ENCODE peak calls at places on chromosomes 16 and 17, in seven cellular contexts. N is omental fat pad; M is pancreas; D is neural crest cell; G is CD8-positive, alpha-beta T cell; K is AG10803; Z is Peyer's patch. H is an unnamed sample.

GRCh38 chr16:27474041-27474440 is 72.1 kb downstream of the IL21R start:
- DNase-seq in D (no peak), K (no peak), Z (peak), M (no peak), G (no peak), N (no peak), H (no peak)

GRCh38 chr16:1989209-1989825 is 453 bp upstream of the SYNGR3 start:
- DNase-seq in K (no peak), D (no peak), G (no peak), M (no peak), N (no peak), Z (no peak), H (no peak)

GRCh38 chr17:81342062-81342699 is 47.1 kb upstream of the SLC38A10 start:
- DNase-seq in N (no peak), D (no peak), M (no peak), Z (no peak), G (no peak), K (no peak), H (no peak)

GRCh38 chr16:3459401-3460090 is 16.1 kb downstream of the NAA60 start:
- DNase-seq in Z (no peak), K (no peak), N (no peak), M (no peak), D (no peak), G (no peak), H (no peak)

GRCh38 chr16:17469011-17469741 is 1.6 kb downstream of the XYLT1 start:
- DNase-seq in M (no peak), K (peak), Z (no peak), N (no peak), D (no peak), G (no peak), H (no peak)

GRCh38 chr16:23452221-23452571 is 793 bp downstream of the COG7 start:
- DNase-seq in M (no peak), N (no peak), Z (no peak), K (no peak), D (no peak), G (no peak), H (no peak)

GRCh38 chr17:29968271-29968670 is 26.8 kb downstream of the EFCAB5 start:
- DNase-seq in N (no peak), G (no peak), M (no peak), K (no peak), Z (no peak), D (no peak), H (no peak)

GRCh38 chr17:47895254-47895855 is 681 bp upstream of the SP2 start:
- DNase-seq in N (no peak), K (no peak), Z (no peak), M (peak), D (no peak), G (no peak), H (peak)

GRCh38 chr17:11898526-11899235 is 98.6 kb downstream of the ZNF18 start:
- DNase-seq in M (no peak), Z (no peak), K (no peak), G (no peak), D (no peak), N (no peak), H (no peak)

GRCh38 chr17:75456417-75457046 is at the start of gene TMEM94:
- DNase-seq in N (peak), K (peak), D (peak), G (peak), M (peak), Z (peak), H (peak)

GRCh38 chr16:27377666-27378485 is 24.1 kb upstream of the IL21R start:
- DNase-seq in G (no peak), N (no peak), Z (no peak), K (no peak), D (no peak), M (no peak), H (no peak)

GRCh38 chr16:10256855-10257641 is 74.8 kb upstream of the GRIN2A start:
- DNase-seq in N (no peak), M (peak), Z (peak), D (peak), K (peak), G (peak), H (peak)

GRCh38 chr17:49216953-49217650 is 6.6 kb downstream of the ABI3 start:
- DNase-seq in G (no peak), K (no peak), D (no peak), Z (no peak), M (peak), N (no peak), H (peak)

GRCh38 chr17:59972778-59973177 is 8.2 kb upstream of the RNFT1 start:
- DNase-seq in M (no peak), D (no peak), Z (no peak), G (no peak), K (peak), N (no peak), H (no peak)

GRCh38 chr16:4613636-4614570 is 785 bp downstream of the UBALD1 start:
- DNase-seq in K (peak), M (no peak), Z (no peak), N (no peak), D (peak), G (no peak), H (no peak)

DNA sequence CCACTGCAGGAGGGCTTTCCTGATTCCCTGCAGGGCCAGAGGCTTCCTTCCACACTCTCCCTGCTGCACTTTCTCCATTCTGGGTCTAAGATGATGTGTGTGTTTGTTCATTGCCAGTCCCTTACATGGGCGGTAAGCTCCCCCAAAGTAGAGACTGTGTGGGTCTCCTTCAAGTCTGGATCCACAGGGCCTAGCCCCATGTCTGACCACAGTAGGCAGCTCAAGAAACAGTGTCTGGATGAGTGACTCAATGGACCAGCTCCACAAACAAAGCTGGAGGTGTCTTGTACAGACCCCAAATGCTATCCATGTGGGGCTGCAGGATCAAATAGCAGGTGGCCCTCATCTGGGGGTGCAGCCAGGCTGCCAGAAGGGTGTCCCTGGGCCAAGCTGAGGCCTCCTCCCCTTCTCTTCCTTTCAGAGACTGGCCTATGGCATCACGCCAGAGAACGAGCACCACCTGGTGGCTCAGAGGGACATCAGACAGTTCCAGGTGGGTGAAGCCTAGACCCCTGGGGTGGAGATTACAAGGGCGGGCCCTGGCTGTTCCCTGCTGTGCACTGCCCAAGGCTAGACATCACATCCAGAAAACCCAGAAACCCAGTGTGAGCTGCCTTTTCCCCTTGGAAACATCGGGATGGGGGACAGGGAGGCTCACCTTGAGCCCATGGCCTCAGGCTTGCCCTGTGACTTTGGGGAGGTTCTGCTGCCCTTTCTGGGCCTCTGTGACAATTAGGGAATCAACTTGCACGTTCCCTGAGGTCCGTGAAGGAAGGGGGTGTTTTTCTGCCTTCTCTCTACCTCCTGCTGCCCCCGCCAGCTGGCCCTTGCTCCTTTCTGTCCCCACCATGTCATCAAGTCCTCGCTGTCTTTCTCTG is 45.9 kb downstream of the SLC6A2 start:
- DNase-seq in G (no peak), Z (peak), D (peak), M (peak), K (peak), N (no peak), H (peak)
- TF ChIP-seq CTCF in G (no peak), Z (peak), D (peak), M (peak), K (peak), N (no peak), H (peak)

GRCh38 chr17:16352838-16353701 is at the start of gene CENPV:
- DNase-seq in D (peak), K (peak), M (peak), G (peak), Z (peak), N (no peak), H (no peak)
- TF ChIP-seq CTCF in D (peak), K (no peak), M (no peak), G (no peak), Z (no peak), N (no peak), H (peak)

GRCh38 chr17:31525801-31526549 is 134.5 kb downstream of the RAB11FIP4 start:
- DNase-seq in K (peak), D (peak), G (no peak), N (no peak), M (no peak), Z (peak), H (no peak)
- TF ChIP-seq CTCF in K (peak), D (peak), G (no peak), N (no peak), M (no peak), Z (no peak), H (no peak)

DNA sequence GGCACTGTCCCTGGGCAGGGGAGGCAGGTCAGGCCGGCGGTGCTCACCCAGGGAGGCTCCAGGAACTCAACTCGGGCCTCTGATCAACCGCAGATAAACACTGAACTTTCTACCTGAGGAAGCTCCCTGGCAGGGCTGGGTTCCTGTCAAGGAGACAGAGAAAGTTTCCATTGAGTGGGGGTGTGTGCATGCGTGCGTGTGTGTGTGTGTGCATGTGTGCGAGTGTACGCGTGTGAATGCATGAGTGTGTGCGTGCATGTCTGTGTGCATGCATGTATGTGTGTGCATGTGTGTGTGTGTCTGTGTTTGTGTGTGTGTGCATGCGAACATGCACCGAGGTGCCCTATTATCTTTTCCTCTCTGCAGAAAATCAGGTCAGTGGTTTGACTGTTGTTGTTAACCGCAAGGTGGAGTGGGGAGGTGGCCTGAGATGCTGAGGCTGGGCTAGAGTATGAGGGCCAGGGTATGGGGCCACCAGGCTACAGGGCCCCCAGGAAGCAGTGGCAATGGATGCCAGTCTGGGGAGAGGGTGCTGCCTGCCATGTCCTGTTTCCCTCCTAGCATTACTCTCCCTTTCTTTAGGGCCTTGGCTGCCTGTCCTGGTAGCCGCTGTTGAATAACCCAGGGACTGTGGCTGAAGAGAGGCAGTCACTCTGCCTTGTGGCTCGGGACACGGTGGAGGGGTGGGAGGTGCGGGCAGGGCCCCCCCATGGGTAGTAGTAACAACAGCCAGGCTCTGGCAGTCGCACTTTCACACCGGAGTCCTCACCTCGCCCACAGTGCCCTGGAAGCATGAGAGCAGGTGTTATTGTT is 24.0 kb downstream of the CCR7 start:
- DNase-seq in N (no peak), M (no peak), G (no peak), K (no peak), Z (peak), D (no peak), H (peak)
- TF ChIP-seq CTCF in N (no peak), M (no peak), G (no peak), K (no peak), Z (no peak), D (no peak), H (no peak)